ENCODE peak calls at places on chromosomes 1 and 21, in ten cellular contexts. One of them, this sample, is unnamed.

GRCh38 chr1:121445677-121446076 is 260.9 kb downstream of the SRGAP2C start:
- DNase-seq in tibial artery: no peak
- DNase-seq in AG04449: no peak
- DNase-seq in AG04450: no peak
- DNase-seq in astrocyte of the cerebellum: no peak
- DNase-seq in stomach: no peak
- DNase-seq in colonic mucosa: no peak
- DNase-seq in brain microvascular endothelial cell: no peak
- DNase-seq in CD4-positive, alpha-beta T cell: no peak
- DNase-seq in ovary: no peak
- DNase-seq in this sample: no peak

GRCh38 chr1:11692899-11693590 is 1.5 kb downstream of the DRAXIN start:
- DNase-seq in tibial artery: peak
- DNase-seq in AG04449: no peak
- DNase-seq in AG04450: no peak
- DNase-seq in astrocyte of the cerebellum: peak
- DNase-seq in stomach: no peak
- DNase-seq in colonic mucosa: peak
- DNase-seq in brain microvascular endothelial cell: peak
- DNase-seq in CD4-positive, alpha-beta T cell: no peak
- DNase-seq in ovary: no peak
- DNase-seq in this sample: no peak

GRCh38 chr1:204426035-204426436 is 14.4 kb upstream of the PPP1R15B start:
- DNase-seq in tibial artery: no peak
- DNase-seq in AG04449: no peak
- DNase-seq in AG04450: no peak
- DNase-seq in astrocyte of the cerebellum: no peak
- DNase-seq in stomach: peak
- DNase-seq in colonic mucosa: no peak
- DNase-seq in brain microvascular endothelial cell: peak
- DNase-seq in CD4-positive, alpha-beta T cell: no peak
- DNase-seq in ovary: no peak
- DNase-seq in this sample: peak

GRCh38 chr1:32538887-32539583 is at the start of gene ZBTB8A:
- DNase-seq in tibial artery: peak
- DNase-seq in AG04449: no peak
- DNase-seq in AG04450: no peak
- DNase-seq in astrocyte of the cerebellum: peak
- DNase-seq in stomach: peak
- DNase-seq in colonic mucosa: peak
- DNase-seq in brain microvascular endothelial cell: peak
- DNase-seq in CD4-positive, alpha-beta T cell: no peak
- DNase-seq in ovary: peak
- DNase-seq in this sample: peak

GRCh38 chr1:26171084-26172072 is at the start of gene ZNF593OS:
- DNase-seq in tibial artery: no peak
- DNase-seq in AG04449: no peak
- DNase-seq in AG04450: no peak
- DNase-seq in astrocyte of the cerebellum: no peak
- DNase-seq in stomach: no peak
- DNase-seq in colonic mucosa: no peak
- DNase-seq in brain microvascular endothelial cell: no peak
- DNase-seq in CD4-positive, alpha-beta T cell: no peak
- DNase-seq in ovary: no peak
- DNase-seq in this sample: no peak

GRCh38 chr1:3718764-3719163 is 33.5 kb upstream of the CCDC27 start:
- DNase-seq in tibial artery: no peak
- DNase-seq in AG04449: no peak
- DNase-seq in AG04450: no peak
- DNase-seq in astrocyte of the cerebellum: no peak
- DNase-seq in stomach: no peak
- DNase-seq in colonic mucosa: no peak
- DNase-seq in brain microvascular endothelial cell: no peak
- DNase-seq in CD4-positive, alpha-beta T cell: no peak
- DNase-seq in ovary: no peak
- DNase-seq in this sample: no peak

GRCh38 chr1:28313710-28314510 is 14.9 kb upstream of the MED18 start:
- DNase-seq in tibial artery: peak
- DNase-seq in AG04449: no peak
- DNase-seq in AG04450: peak
- DNase-seq in astrocyte of the cerebellum: no peak
- DNase-seq in stomach: peak
- DNase-seq in colonic mucosa: peak
- DNase-seq in brain microvascular endothelial cell: peak
- DNase-seq in CD4-positive, alpha-beta T cell: no peak
- DNase-seq in ovary: no peak
- DNase-seq in this sample: peak

GRCh38 chr21:17513214-17514123 is 626 bp downstream of the CXADR start:
- DNase-seq in tibial artery: no peak
- DNase-seq in AG04449: no peak
- DNase-seq in AG04450: no peak
- DNase-seq in astrocyte of the cerebellum: no peak
- DNase-seq in stomach: peak
- DNase-seq in colonic mucosa: peak
- DNase-seq in brain microvascular endothelial cell: peak
- DNase-seq in CD4-positive, alpha-beta T cell: peak
- DNase-seq in ovary: no peak
- DNase-seq in this sample: peak

GRCh38 chr1:70667771-70668170 is 256.7 kb downstream of the CTH start:
- DNase-seq in tibial artery: no peak
- DNase-seq in AG04449: no peak
- DNase-seq in AG04450: no peak
- DNase-seq in astrocyte of the cerebellum: no peak
- DNase-seq in stomach: no peak
- DNase-seq in colonic mucosa: no peak
- DNase-seq in brain microvascular endothelial cell: no peak
- DNase-seq in CD4-positive, alpha-beta T cell: no peak
- DNase-seq in ovary: no peak
- DNase-seq in this sample: no peak

GRCh38 chr1:181090653-181091126 is 2.2 kb downstream of the IER5 start:
- DNase-seq in tibial artery: no peak
- DNase-seq in AG04449: no peak
- DNase-seq in AG04450: no peak
- DNase-seq in astrocyte of the cerebellum: no peak
- DNase-seq in stomach: no peak
- DNase-seq in colonic mucosa: peak
- DNase-seq in brain microvascular endothelial cell: no peak
- DNase-seq in CD4-positive, alpha-beta T cell: no peak
- DNase-seq in ovary: no peak
- DNase-seq in this sample: no peak

GRCh38 chr1:201751872-201752271 is 77.1 kb upstream of the IPO9 start:
- DNase-seq in tibial artery: no peak
- DNase-seq in AG04449: no peak
- DNase-seq in AG04450: no peak
- DNase-seq in astrocyte of the cerebellum: no peak
- DNase-seq in stomach: no peak
- DNase-seq in colonic mucosa: no peak
- DNase-seq in brain microvascular endothelial cell: no peak
- DNase-seq in CD4-positive, alpha-beta T cell: no peak
- DNase-seq in ovary: no peak
- DNase-seq in this sample: no peak

GRCh38 chr1:67791686-67792475 is 41.4 kb downstream of the GNG12 start:
- DNase-seq in tibial artery: peak
- DNase-seq in AG04449: peak
- DNase-seq in AG04450: peak
- DNase-seq in astrocyte of the cerebellum: peak
- DNase-seq in stomach: no peak
- DNase-seq in colonic mucosa: no peak
- DNase-seq in brain microvascular endothelial cell: peak
- DNase-seq in CD4-positive, alpha-beta T cell: no peak
- DNase-seq in ovary: peak
- DNase-seq in this sample: no peak

GRCh38 chr1:225597926-225598575 is 54.9 kb downstream of the ENAH start:
- DNase-seq in tibial artery: no peak
- DNase-seq in AG04449: no peak
- DNase-seq in AG04450: no peak
- DNase-seq in astrocyte of the cerebellum: no peak
- DNase-seq in stomach: no peak
- DNase-seq in colonic mucosa: no peak
- DNase-seq in brain microvascular endothelial cell: no peak
- DNase-seq in CD4-positive, alpha-beta T cell: no peak
- DNase-seq in ovary: no peak
- DNase-seq in this sample: no peak

GRCh38 chr21:39430457-39430856 is 15.1 kb downstream of the LCA5L start:
- DNase-seq in tibial artery: no peak
- DNase-seq in AG04449: no peak
- DNase-seq in AG04450: no peak
- DNase-seq in astrocyte of the cerebellum: no peak
- DNase-seq in stomach: no peak
- DNase-seq in colonic mucosa: no peak
- DNase-seq in brain microvascular endothelial cell: no peak
- DNase-seq in CD4-positive, alpha-beta T cell: no peak
- DNase-seq in ovary: no peak
- DNase-seq in this sample: no peak

GRCh38 chr1:14602131-14602530 is 3.6 kb downstream of the KAZN start:
- DNase-seq in tibial artery: peak
- DNase-seq in AG04449: no peak
- DNase-seq in AG04450: no peak
- DNase-seq in astrocyte of the cerebellum: no peak
- DNase-seq in stomach: peak
- DNase-seq in colonic mucosa: peak
- DNase-seq in brain microvascular endothelial cell: no peak
- DNase-seq in CD4-positive, alpha-beta T cell: no peak
- DNase-seq in ovary: peak
- DNase-seq in this sample: no peak

GRCh38 chr21:36994501-36995189 is 11.9 kb upstream of the RIPPLY3 start:
- DNase-seq in tibial artery: no peak
- DNase-seq in AG04449: no peak
- DNase-seq in AG04450: no peak
- DNase-seq in astrocyte of the cerebellum: no peak
- DNase-seq in stomach: no peak
- DNase-seq in colonic mucosa: no peak
- DNase-seq in brain microvascular endothelial cell: no peak
- DNase-seq in CD4-positive, alpha-beta T cell: no peak
- DNase-seq in ovary: no peak
- DNase-seq in this sample: no peak

GRCh38 chr1:210437111-210437510 is 108.4 kb downstream of the HHAT start:
- DNase-seq in tibial artery: no peak
- DNase-seq in AG04449: no peak
- DNase-seq in AG04450: no peak
- DNase-seq in astrocyte of the cerebellum: no peak
- DNase-seq in stomach: no peak
- DNase-seq in colonic mucosa: no peak
- DNase-seq in brain microvascular endothelial cell: peak
- DNase-seq in CD4-positive, alpha-beta T cell: no peak
- DNase-seq in ovary: no peak
- DNase-seq in this sample: no peak

GRCh38 chr1:219661464-219662092 is 48.7 kb upstream of the ZC3H11B start:
- DNase-seq in tibial artery: no peak
- DNase-seq in AG04449: no peak
- DNase-seq in AG04450: no peak
- DNase-seq in astrocyte of the cerebellum: no peak
- DNase-seq in stomach: no peak
- DNase-seq in colonic mucosa: no peak
- DNase-seq in brain microvascular endothelial cell: no peak
- DNase-seq in CD4-positive, alpha-beta T cell: no peak
- DNase-seq in ovary: no peak
- DNase-seq in this sample: no peak

GRCh38 chr1:5860277-5860676 is 131.9 kb downstream of the NPHP4 start:
- DNase-seq in tibial artery: no peak
- DNase-seq in AG04449: no peak
- DNase-seq in AG04450: no peak
- DNase-seq in astrocyte of the cerebellum: no peak
- DNase-seq in stomach: no peak
- DNase-seq in colonic mucosa: no peak
- DNase-seq in brain microvascular endothelial cell: no peak
- DNase-seq in CD4-positive, alpha-beta T cell: no peak
- DNase-seq in ovary: no peak
- DNase-seq in this sample: no peak
- TF ChIP-seq CTCF in tibial artery: no peak
- TF ChIP-seq CTCF in AG04449: no peak
- TF ChIP-seq CTCF in AG04450: no peak
- TF ChIP-seq CTCF in astrocyte of the cerebellum: no peak
- TF ChIP-seq CTCF in stomach: no peak
- TF ChIP-seq CTCF in colonic mucosa: no peak
- TF ChIP-seq CTCF in brain microvascular endothelial cell: no peak
- TF ChIP-seq CTCF in CD4-positive, alpha-beta T cell: no peak
- TF ChIP-seq CTCF in ovary: no peak
- TF ChIP-seq CTCF in this sample: no peak

GRCh38 chr1:66003690-66004089 is 211.0 kb downstream of the PDE4B start:
- DNase-seq in tibial artery: no peak
- DNase-seq in AG04449: no peak
- DNase-seq in AG04450: no peak
- DNase-seq in astrocyte of the cerebellum: no peak
- DNase-seq in stomach: no peak
- DNase-seq in colonic mucosa: no peak
- DNase-seq in brain microvascular endothelial cell: no peak
- DNase-seq in CD4-positive, alpha-beta T cell: no peak
- DNase-seq in ovary: no peak
- DNase-seq in this sample: no peak
- TF ChIP-seq CTCF in tibial artery: no peak
- TF ChIP-seq CTCF in AG04449: no peak
- TF ChIP-seq CTCF in AG04450: no peak
- TF ChIP-seq CTCF in astrocyte of the cerebellum: no peak
- TF ChIP-seq CTCF in stomach: no peak
- TF ChIP-seq CTCF in colonic mucosa: no peak
- TF ChIP-seq CTCF in brain microvascular endothelial cell: no peak
- TF ChIP-seq CTCF in CD4-positive, alpha-beta T cell: no peak
- TF ChIP-seq CTCF in ovary: no peak
- TF ChIP-seq CTCF in this sample: no peak

DNA sequence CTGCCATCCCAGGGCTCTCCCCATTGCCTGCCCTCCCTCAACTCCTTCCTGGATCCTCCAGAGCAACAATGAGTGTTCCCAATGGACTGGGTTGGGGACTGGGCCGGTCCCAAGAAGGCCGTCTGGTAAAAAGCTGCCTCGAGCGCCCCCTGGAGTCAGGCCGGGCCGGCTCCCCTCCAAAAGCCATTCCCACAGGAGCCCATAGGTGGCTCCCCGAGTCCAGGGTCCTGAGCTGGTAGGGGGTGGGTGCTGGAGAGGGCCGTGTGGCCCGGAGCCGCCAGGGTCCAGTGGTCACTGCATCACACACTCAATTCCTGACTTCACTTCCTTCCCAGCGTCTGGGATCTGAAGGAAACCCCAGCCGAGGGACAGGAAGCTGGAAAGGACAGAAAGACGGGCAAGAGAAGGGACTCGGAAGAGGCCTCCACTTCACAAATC is 10.7 kb upstream of the ALDH4A1 start:
- DNase-seq in tibial artery: peak
- DNase-seq in AG04449: no peak
- DNase-seq in AG04450: peak
- DNase-seq in astrocyte of the cerebellum: peak
- DNase-seq in stomach: peak
- DNase-seq in colonic mucosa: peak
- DNase-seq in brain microvascular endothelial cell: peak
- DNase-seq in CD4-positive, alpha-beta T cell: peak
- DNase-seq in ovary: peak
- DNase-seq in this sample: peak
- TF ChIP-seq CTCF in tibial artery: peak
- TF ChIP-seq CTCF in AG04449: peak
- TF ChIP-seq CTCF in AG04450: peak
- TF ChIP-seq CTCF in astrocyte of the cerebellum: peak
- TF ChIP-seq CTCF in stomach: peak
- TF ChIP-seq CTCF in colonic mucosa: peak
- TF ChIP-seq CTCF in brain microvascular endothelial cell: peak
- TF ChIP-seq CTCF in CD4-positive, alpha-beta T cell: peak
- TF ChIP-seq CTCF in ovary: peak
- TF ChIP-seq CTCF in this sample: peak

DNA sequence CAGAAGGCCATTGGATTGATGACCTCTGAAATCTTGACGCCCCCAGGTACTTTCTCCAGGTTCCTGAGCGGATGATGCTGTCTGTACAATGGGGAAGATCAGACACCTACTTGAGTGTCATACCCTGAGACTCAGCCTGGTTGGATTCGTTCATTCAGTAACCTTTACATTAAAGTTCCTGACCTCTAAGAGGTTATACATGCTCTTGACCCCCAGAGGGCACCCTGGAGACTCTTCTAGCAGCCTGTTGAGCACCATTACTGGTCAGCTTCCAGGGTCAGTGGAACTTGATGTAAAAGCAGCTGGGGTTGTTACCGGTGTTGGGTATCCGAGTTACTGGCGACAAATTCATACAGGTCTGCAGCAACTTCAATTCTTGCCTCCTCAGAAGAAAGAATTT is 114.3 kb upstream of the ZNF678 start:
- DNase-seq in tibial artery: no peak
- DNase-seq in AG04449: no peak
- DNase-seq in AG04450: no peak
- DNase-seq in astrocyte of the cerebellum: no peak
- DNase-seq in stomach: no peak
- DNase-seq in colonic mucosa: no peak
- DNase-seq in brain microvascular endothelial cell: no peak
- DNase-seq in CD4-positive, alpha-beta T cell: no peak
- DNase-seq in ovary: no peak
- DNase-seq in this sample: no peak
- TF ChIP-seq CTCF in tibial artery: no peak
- TF ChIP-seq CTCF in AG04449: peak
- TF ChIP-seq CTCF in AG04450: peak
- TF ChIP-seq CTCF in astrocyte of the cerebellum: no peak
- TF ChIP-seq CTCF in stomach: no peak
- TF ChIP-seq CTCF in colonic mucosa: no peak
- TF ChIP-seq CTCF in brain microvascular endothelial cell: peak
- TF ChIP-seq CTCF in CD4-positive, alpha-beta T cell: peak
- TF ChIP-seq CTCF in ovary: no peak
- TF ChIP-seq CTCF in this sample: peak